ENCODE peak calls at places on chromosomes 7 and 10, in eight cellular contexts. N is dermis microvascular lymphatic vessel endothelial cell, T is NCI-H774, I is lung, A is HFFc6, M is lung microvascular endothelial cell, Z is GF-D8, D is bronchial epithelial cell. U is an unnamed sample.
A peak's percentile ranks its signal among the peaks of the same experiment; 100 is the strongest.

GRCh38 chr10:44982114-44982460 is 3.5 kb upstream of the DEPP1 start:
- DNase-seq in N (peak; percentile 95), M (peak; percentile 90), I (no peak), Z (no peak), D (no peak), T (no peak), A (no peak), U (no peak)

GRCh38 chr10:102408728-102409603 is 9.6 kb downstream of the PSD start:
- DNase-seq in A (no peak), Z (no peak), N (peak; percentile 14), T (no peak), I (no peak), D (no peak), M (no peak), U (peak; percentile 78)

GRCh38 chr10:24894728-24895127 is 57.7 kb downstream of the PRTFDC1 start:
- DNase-seq in T (no peak), Z (no peak), A (no peak), I (no peak), N (no peak), M (no peak), D (no peak), U (no peak)

GRCh38 chr7:158865462-158865922 is 9.1 kb downstream of the DYNC2I1 start:
- DNase-seq in I (no peak), D (no peak), T (no peak), Z (peak; percentile 65), A (no peak), M (no peak), N (peak; percentile 8), U (peak; percentile 24)

GRCh38 chr10:30435068-30435422 is 1.1 kb downstream of the MAP3K8 start:
- DNase-seq in Z (no peak), I (peak; percentile 49), N (peak; percentile 29), D (no peak), T (no peak), A (peak; percentile 38), M (peak; percentile 30), U (peak; percentile 62)

GRCh38 chr10:95536017-95536416 is 25.2 kb downstream of the SORBS1 start:
- DNase-seq in I (no peak), Z (no peak), A (no peak), N (peak; percentile 47), T (no peak), M (peak; percentile 66), D (no peak), U (no peak)

GRCh38 chr7:2729893-2730716 is 42.1 kb downstream of the AMZ1 start:
- DNase-seq in I (no peak), T (no peak), A (no peak), N (no peak), D (no peak), M (no peak), Z (no peak), U (peak; percentile 40)

GRCh38 chr7:123797673-123798526 is 47.1 kb upstream of the HYAL4 start:
- DNase-seq in D (peak; percentile 99), I (peak; percentile 31), A (peak; percentile 74), N (peak; percentile 79), T (peak; percentile 57), Z (no peak), M (peak; percentile 70), U (no peak)

GRCh38 chr10:97854735-97855134 is 5.1 kb downstream of the GOLGA7B start:
- DNase-seq in I (no peak), N (no peak), A (no peak), D (peak; percentile 70), Z (no peak), M (no peak), T (no peak), U (no peak)

GRCh38 chr10:45457487-45457886 is 83.5 kb downstream of the ALOX5 start:
- DNase-seq in I (no peak), N (no peak), T (no peak), D (no peak), Z (no peak), A (no peak), M (no peak), U (no peak)

GRCh38 chr10:104273291-104273690 is 4.3 kb downstream of the GSTO2 start:
- DNase-seq in I (no peak), N (no peak), Z (no peak), M (no peak), T (no peak), D (no peak), A (peak; percentile 33), U (no peak)

GRCh38 chr7:44294325-44295069 is 30.9 kb downstream of the CAMK2B start:
- DNase-seq in A (no peak), M (no peak), N (no peak), T (no peak), Z (no peak), I (peak; percentile 22), D (no peak), U (peak; percentile 22)

GRCh38 chr10:79249156-79250121 is 97.8 kb upstream of the PPIF start:
- DNase-seq in D (no peak), A (no peak), I (no peak), T (no peak), N (no peak), Z (no peak), M (no peak), U (no peak)

GRCh38 chr7:77727527-77727926 is 31.3 kb downstream of the RSBN1L start:
- DNase-seq in A (no peak), Z (no peak), D (no peak), I (no peak), T (no peak), N (no peak), M (peak; percentile 3), U (no peak)

GRCh38 chr10:11345224-11346054 is 266.0 kb downstream of the USP6NL start:
- DNase-seq in N (peak; percentile 60), T (peak; percentile 8), M (no peak), D (peak; percentile 78), I (peak; percentile 73), Z (peak; percentile 77), A (no peak), U (peak; percentile 82)